ENCODE peak calls at places on chromosomes 7 and 10, in seven cellular contexts. Q is pancreas, C is stomach, P is GM20000, D is foreskin fibroblast, Z is psoas muscle, E is tibial artery. W is an unnamed sample.

GRCh38 chr7:66871076-66871475 is 49.9 kb upstream of the TMEM248 start:
- DNase-seq in Q (no peak), C (no peak), P (no peak), D (no peak), Z (no peak), E (no peak), W (no peak)

GRCh38 chr7:20778063-20778721 is 8.5 kb downstream of the SP8 start:
- DNase-seq in Q (peak; percentile 52), C (peak; percentile 42), P (peak; percentile 70), D (no peak), Z (no peak), E (no peak), W (no peak)

GRCh38 chr10:86187840-86188239 is 178.8 kb downstream of the GRID1 start:
- DNase-seq in Q (no peak), C (peak; percentile 14), P (no peak), D (no peak), Z (no peak), E (no peak), W (peak; percentile 56)

GRCh38 chr7:150945853-150946825 is 32.0 kb downstream of the KCNH2 start:
- DNase-seq in Q (no peak), C (peak; percentile 42), P (no peak), D (no peak), Z (no peak), E (peak; percentile 63), W (no peak)

GRCh38 chr7:43771128-43771527 is 12.6 kb downstream of the BLVRA start:
- DNase-seq in Q (no peak), C (no peak), P (no peak), D (no peak), Z (no peak), E (no peak), W (no peak)

GRCh38 chr10:46175311-46175710 is 111.5 kb upstream of the ANTXRL start:
- DNase-seq in Q (no peak), C (no peak), P (no peak), D (no peak), Z (no peak), E (no peak), W (no peak)

GRCh38 chr10:121593676-121594075 is 4.6 kb downstream of the FGFR2 start:
- DNase-seq in Q (no peak), C (no peak), P (no peak), D (no peak), Z (no peak), E (peak; percentile 9), W (no peak)

GRCh38 chr7:17939111-17939669 is 1.1 kb downstream of the SNX13 start:
- DNase-seq in Q (no peak), C (no peak), P (no peak), D (no peak), Z (no peak), E (no peak), W (no peak)

GRCh38 chr7:1597361-1597760 is 27.5 kb upstream of the PSMG3 start:
- DNase-seq in Q (no peak), C (no peak), P (no peak), D (no peak), Z (no peak), E (no peak), W (no peak)

GRCh38 chr7:35630573-35630972 is 64.4 kb downstream of the HERPUD2 start:
- DNase-seq in Q (no peak), C (no peak), P (no peak), D (peak; percentile 37), Z (no peak), E (no peak), W (no peak)

GRCh38 chr7:27164381-27165088 is 802 bp downstream of the HOXA9 start:
- DNase-seq in Q (no peak), C (no peak), P (no peak), D (no peak), Z (peak; percentile 82), E (peak; percentile 84), W (no peak)

GRCh38 chr10:5625992-5626777 is 40.2 kb downstream of the ASB13 start:
- DNase-seq in Q (peak; percentile 95), C (peak; percentile 87), P (no peak), D (no peak), Z (no peak), E (no peak), W (no peak)

GRCh38 chr10:71527135-71527534 is 130.4 kb downstream of the CDH23 start:
- DNase-seq in Q (peak; percentile 50), C (no peak), P (no peak), D (no peak), Z (no peak), E (no peak), W (no peak)

DNA sequence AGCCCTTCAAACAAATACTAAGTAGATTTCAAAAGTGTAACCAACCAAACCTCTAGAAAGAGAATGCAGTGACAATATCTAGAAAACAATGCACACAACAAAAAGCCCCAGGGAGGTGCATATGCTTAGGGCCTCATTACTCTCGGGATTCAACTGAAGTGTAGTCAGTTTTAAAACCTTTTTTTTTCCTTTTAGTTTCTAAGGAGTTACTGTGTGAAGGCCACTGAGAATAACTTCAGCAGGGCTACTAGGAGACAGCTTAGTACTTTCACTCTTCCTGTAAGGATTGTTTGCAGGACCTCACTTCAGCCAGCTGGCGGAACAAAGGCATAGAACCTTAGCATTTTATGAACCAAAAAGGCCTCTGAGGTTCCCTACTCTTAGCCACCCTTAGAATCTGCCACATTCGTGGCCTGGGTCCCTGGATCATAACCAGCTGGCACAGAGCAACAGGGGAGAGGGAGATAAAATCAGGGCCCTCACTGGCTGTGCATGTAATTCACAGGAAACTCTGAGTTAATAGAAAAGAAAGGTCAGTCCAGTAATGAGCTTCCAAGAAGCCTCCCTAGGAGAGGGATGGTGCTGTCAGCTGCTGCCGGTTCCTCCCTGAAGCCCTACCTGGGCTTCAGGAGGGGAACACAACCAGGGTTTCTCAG is 3.6 kb downstream of the VOPP1 start:
- DNase-seq in Q (no peak), C (no peak), P (no peak), D (no peak), Z (no peak), E (no peak), W (no peak)
- TF ChIP-seq CTCF in Q (no peak), C (no peak), P (no peak), D (peak; percentile 11), Z (no peak), E (no peak), W (no peak)

DNA sequence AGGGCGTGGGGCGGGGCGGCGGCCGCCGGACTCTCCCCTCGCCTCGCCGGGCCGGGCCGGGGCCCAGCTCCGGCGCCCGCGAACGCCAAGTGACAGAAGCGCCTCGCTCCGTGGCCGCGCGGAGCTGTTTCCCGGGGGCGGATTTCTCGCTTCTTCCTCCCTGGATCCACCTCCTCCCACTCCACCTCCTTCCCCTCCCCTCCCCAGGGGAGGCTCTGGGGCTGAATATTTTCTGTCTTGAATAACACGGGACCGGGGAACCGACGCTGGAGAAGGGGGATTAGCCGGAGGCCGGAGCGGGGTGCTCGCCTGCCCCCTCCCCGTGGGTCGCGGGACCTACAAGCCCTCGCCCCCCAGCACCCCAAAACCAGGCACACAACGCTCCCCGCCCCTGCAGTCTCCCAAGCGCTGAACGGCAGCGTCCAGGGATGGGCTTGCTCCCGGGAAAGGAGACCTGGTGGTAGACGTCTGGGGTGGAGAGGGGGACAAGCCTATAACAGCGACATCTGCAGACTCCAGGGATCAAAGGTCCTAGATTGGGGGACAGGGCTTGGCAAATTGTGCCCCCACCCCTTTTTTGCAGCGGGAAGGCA is at the start of gene ARHGAP21:
- DNase-seq in Q (peak; percentile 63), C (peak; percentile 71), P (peak; percentile 85), D (peak; percentile 77), Z (peak; percentile 85), E (peak; percentile 87), W (peak; percentile 89)
- TF ChIP-seq CTCF in Q (no peak), C (no peak), P (no peak), D (no peak), Z (no peak), E (no peak), W (no peak)

GRCh38 chr10:1964476-1964875 is 227.2 kb upstream of the ADARB2 start:
- DNase-seq in Q (no peak), C (no peak), P (no peak), D (no peak), Z (no peak), E (no peak), W (no peak)

GRCh38 chr10:1957057-1957456 is 219.7 kb upstream of the ADARB2 start:
- DNase-seq in Q (no peak), C (no peak), P (no peak), D (no peak), Z (no peak), E (no peak), W (no peak)

GRCh38 chr10:1963341-1963740 is 226.0 kb upstream of the ADARB2 start:
- DNase-seq in Q (no peak), C (no peak), P (no peak), D (no peak), Z (no peak), E (no peak), W (no peak)

GRCh38 chr10:1966698-1967097 is 229.4 kb upstream of the ADARB2 start:
- DNase-seq in Q (no peak), C (no peak), P (no peak), D (no peak), Z (no peak), E (no peak), W (no peak)

DNA sequence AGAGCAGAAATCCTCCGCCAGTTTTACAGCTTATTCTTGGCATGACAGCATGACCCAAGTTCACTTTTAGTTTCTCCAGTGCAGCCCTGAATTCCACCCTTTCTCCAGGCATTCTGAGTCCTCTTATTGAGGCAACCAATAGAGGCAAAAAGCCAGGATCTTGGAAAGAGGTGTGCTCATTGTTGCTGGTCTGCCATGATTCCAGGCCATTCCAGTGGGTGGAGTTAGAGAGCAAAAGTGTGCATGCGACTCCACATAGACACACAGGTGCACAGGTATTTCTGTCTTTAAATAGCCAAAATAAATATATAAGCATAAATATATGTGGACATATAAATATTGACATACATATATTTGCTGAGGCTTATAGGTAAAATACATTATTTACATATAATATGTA is 224.7 kb upstream of the ADARB2 start:
- DNase-seq in Q (no peak), C (no peak), P (no peak), D (no peak), Z (no peak), E (no peak), W (no peak)
- TF ChIP-seq CTCF in Q (no peak), C (no peak), P (no peak), D (no peak), Z (no peak), E (no peak), W (no peak)

GRCh38 chr7:25725483-25725882 is 426.5 kb upstream of the NFE2L3 start:
- DNase-seq in Q (no peak), C (no peak), P (no peak), D (no peak), Z (no peak), E (no peak), W (no peak)

GRCh38 chr7:25722856-25723255 is 429.1 kb upstream of the NFE2L3 start:
- DNase-seq in Q (no peak), C (no peak), P (no peak), D (no peak), Z (no peak), E (no peak), W (no peak)

GRCh38 chr7:25726180-25726579 is 425.8 kb upstream of the NFE2L3 start:
- DNase-seq in Q (no peak), C (no peak), P (no peak), D (no peak), Z (no peak), E (no peak), W (no peak)

GRCh38 chr7:25716421-25716820 is 435.6 kb upstream of the NFE2L3 start:
- DNase-seq in Q (no peak), C (no peak), P (no peak), D (no peak), Z (no peak), E (no peak), W (no peak)

GRCh38 chr7:25720427-25720826 is 431.6 kb upstream of the NFE2L3 start:
- DNase-seq in Q (no peak), C (no peak), P (no peak), D (no peak), Z (no peak), E (no peak), W (no peak)
- TF ChIP-seq CTCF in Q (peak; percentile 8), C (no peak), P (no peak), D (no peak), Z (no peak), E (peak; percentile 10), W (peak; percentile 45)

W was measured in osteocyte.